ENCODE peak calls at places on chromosomes 6 and 20, in eight cellular contexts. W, O, X, L, B, Z, V and C are unnamed samples.

GRCh38 chr20:4161447-4162251 is 146.3 kb upstream of the RNF24 start:
- DNase-seq in W (no peak), O (peak), X (peak), L (peak), B (no peak), Z (no peak), V (no peak), C (no peak)

GRCh38 chr20:4227085-4227821 is 211.9 kb upstream of the RNF24 start:
- DNase-seq in W (no peak), O (no peak), X (peak), L (no peak), B (no peak), Z (no peak), V (peak), C (peak)

GRCh38 chr20:34045294-34045693 is 51.6 kb downstream of the RALY start:
- DNase-seq in W (peak), O (no peak), X (no peak), L (no peak), B (peak), Z (no peak), V (peak), C (no peak)

GRCh38 chr20:18694071-18694470 is 106.2 kb downstream of the DTD1 start:
- DNase-seq in W (no peak), O (no peak), X (no peak), L (no peak), B (no peak), Z (no peak), V (no peak), C (no peak)

GRCh38 chr20:9590189-9590588 is 75.8 kb downstream of the LAMP5 start:
- DNase-seq in W (no peak), O (no peak), X (peak), L (peak), B (no peak), Z (no peak), V (no peak), C (no peak)

GRCh38 chr20:381581-382290 is 1.2 kb downstream of the TRIB3 start:
- DNase-seq in W (no peak), O (peak), X (peak), L (peak), B (peak), Z (no peak), V (peak), C (no peak)

GRCh38 chr6:96909826-96910225 is 12.1 kb upstream of the NDUFAF4 start:
- DNase-seq in W (no peak), O (no peak), X (no peak), L (no peak), B (no peak), Z (no peak), V (no peak), C (no peak)

GRCh38 chr6:121222656-121223055 is 111.6 kb downstream of the TBC1D32 start:
- DNase-seq in W (no peak), O (no peak), X (peak), L (no peak), B (no peak), Z (no peak), V (no peak), C (peak)

GRCh38 chr6:34484899-34485298 is 19.0 kb downstream of the PACSIN1 start:
- DNase-seq in W (no peak), O (peak), X (no peak), L (no peak), B (no peak), Z (peak), V (no peak), C (no peak)

GRCh38 chr20:8213831-8214587 is 81.9 kb downstream of the PLCB1 start:
- DNase-seq in W (no peak), O (no peak), X (no peak), L (no peak), B (no peak), Z (no peak), V (no peak), C (no peak)

GRCh38 chr6:24517659-24518538 is 23.1 kb downstream of the ALDH5A1 start:
- DNase-seq in W (no peak), O (no peak), X (no peak), L (no peak), B (no peak), Z (no peak), V (no peak), C (no peak)

GRCh38 chr20:35606127-35606526 is 9.5 kb upstream of the SPAG4 start:
- DNase-seq in W (no peak), O (no peak), X (no peak), L (no peak), B (no peak), Z (no peak), V (no peak), C (no peak)

GRCh38 chr6:133743621-133744020 is 145.3 kb upstream of the TCF21 start:
- DNase-seq in W (no peak), O (no peak), X (no peak), L (no peak), B (peak), Z (no peak), V (no peak), C (no peak)

DNA sequence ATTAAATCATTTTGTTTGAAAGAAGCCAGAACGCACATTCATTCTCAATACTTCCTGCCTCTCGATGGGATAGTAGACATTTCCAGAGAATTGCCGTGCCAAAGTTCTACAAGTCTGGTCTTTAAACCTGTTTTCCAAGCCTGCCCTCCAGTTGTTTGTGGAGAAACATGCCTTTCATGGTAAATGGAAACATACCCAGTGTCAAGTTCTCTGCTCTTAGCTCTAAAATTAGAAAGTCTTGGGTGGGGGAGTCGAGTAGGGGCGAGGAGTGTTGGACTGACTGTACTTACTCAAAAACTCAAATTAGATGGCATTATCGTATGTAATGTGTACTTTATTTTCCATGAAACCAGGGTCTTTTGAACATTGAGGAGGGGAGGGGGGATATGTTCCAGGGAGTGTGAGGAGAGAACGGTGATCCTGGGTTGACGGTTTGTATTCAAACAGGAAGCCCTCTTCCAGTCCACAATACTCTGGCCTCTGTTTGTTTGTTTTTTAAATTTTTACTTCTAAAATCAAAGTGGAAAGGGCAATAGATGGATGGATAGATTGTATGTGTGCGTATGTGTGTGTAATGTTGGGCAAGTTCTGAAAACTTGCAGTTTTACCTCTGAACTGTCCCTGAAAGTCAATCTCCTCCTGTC is 106.8 kb upstream of the ARMC2 start:
- DNase-seq in W (no peak), O (no peak), X (no peak), L (no peak), B (no peak), Z (no peak), V (no peak), C (no peak)
- H3K4me3 ChIP-seq in W (no peak), O (no peak), X (no peak), L (no peak), B (no peak), Z (no peak), V (no peak), C (no peak)

DNA sequence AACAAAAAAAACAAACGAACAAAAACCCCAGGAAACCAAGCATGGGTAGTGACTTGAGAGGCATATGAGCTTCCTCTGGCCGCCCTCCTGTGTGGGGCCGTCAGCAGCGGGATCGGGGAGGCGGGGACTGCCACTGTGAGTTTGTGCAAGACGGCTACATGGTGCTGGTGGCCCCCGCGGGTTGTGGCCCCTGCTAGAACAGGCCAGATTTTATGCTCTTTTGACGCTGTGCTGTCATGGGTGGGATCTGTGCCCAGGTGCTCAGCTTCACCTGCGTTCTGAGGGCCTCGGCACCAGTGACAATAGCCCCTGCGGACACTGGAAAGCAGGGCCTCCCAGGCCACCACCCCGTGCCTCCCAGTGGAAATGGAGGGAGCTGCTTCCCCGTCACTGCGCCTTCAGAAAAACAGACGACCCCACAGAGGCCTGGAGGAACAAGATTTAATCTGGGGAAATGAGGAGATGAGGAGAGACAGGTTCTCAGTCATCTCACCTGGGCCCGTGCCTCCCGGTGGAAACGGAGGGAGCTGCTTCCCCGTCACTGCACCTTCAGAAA is 4.7 kb upstream of the KCNQ2 start:
- DNase-seq in W (no peak), O (no peak), X (no peak), L (no peak), B (no peak), Z (no peak), V (no peak), C (no peak)
- TF ChIP-seq CTCF in W (no peak), O (no peak), X (no peak), L (no peak), B (no peak), Z (no peak), V (no peak), C (no peak)

GRCh38 chr20:31548823-31549512 is 34.7 kb downstream of the HM13 start:
- DNase-seq in W (no peak), O (no peak), X (no peak), L (no peak), B (no peak), Z (no peak), V (no peak), C (no peak)
- H3K4me3 ChIP-seq in W (no peak), O (peak), X (no peak), L (no peak), B (no peak), Z (no peak), V (no peak), C (no peak)

DNA sequence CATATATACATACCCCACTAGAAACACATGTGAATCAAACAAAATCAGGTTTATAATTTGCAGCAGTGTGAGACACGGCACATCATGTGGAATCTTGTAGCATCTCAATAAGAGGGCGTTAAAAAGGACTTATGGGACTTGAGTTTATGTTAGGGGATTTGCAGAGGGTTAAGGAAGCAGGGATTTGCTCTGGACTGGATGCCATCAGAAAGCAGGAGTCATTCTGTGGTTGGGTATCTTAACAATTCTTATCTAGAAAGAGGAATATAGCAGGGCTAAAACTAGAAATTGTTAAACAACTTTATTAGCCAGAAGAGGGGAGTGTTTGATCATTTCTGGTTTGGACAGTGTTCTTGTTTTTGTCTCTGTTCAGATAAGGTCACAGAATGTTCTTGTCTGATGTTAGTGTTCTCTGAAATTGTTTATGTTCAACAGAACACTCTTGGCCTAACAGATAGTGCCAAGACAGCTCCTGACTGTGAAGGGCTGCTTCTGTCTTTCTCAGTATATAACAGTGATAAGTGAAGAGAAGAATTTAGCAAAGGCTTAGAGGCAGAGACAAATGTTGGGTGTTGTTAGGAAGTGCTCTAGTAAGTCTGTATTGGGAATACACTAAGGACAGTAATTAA is 39.2 kb downstream of the LIN28B start:
- DNase-seq in W (no peak), O (no peak), X (peak), L (no peak), B (no peak), Z (no peak), V (no peak), C (peak)
- TF ChIP-seq CTCF in W (peak), O (peak), X (no peak), L (no peak), B (no peak), Z (no peak), V (no peak), C (peak)